ENCODE peak calls at places on chromosomes 12 and 14, in nine cellular contexts. S is CD4-positive, alpha-beta memory T cell; V is BE2C; U is activated naive CD4-positive, alpha-beta T cell; X is substantia nigra; M is AG10803; Z is NCI-H1417; W is RPMI8226; P is activated CD4-positive, alpha-beta T cell treated with anti-CD3 and anti-CD28 coated beads, Interleukin-2, amount 50 U/mL, for 48 hours. L is an unnamed sample.

GRCh38 chr14:102909911-102910310 is 12.6 kb upstream of the AMN start:
- DNase-seq in S (no peak), V (no peak), U (no peak), X (no peak), M (no peak), Z (no peak), W (no peak), P (no peak), L (no peak)

GRCh38 chr12:59904874-59905521 is 309.2 kb downstream of the SLC16A7 start:
- DNase-seq in S (no peak), V (no peak), U (no peak), X (no peak), M (peak; percentile 96), Z (no peak), W (no peak), P (no peak), L (no peak)

GRCh38 chr14:56160058-56160457 is 41.8 kb downstream of the PELI2 start:
- DNase-seq in S (no peak), V (no peak), U (no peak), X (no peak), M (peak; percentile 20), Z (no peak), W (no peak), P (no peak), L (no peak)

GRCh38 chr12:116559330-116560080 is at the start of gene MAP1LC3B2:
- DNase-seq in S (peak; percentile 91), V (no peak), U (no peak), X (peak; percentile 20), M (peak; percentile 88), Z (no peak), W (peak; percentile 95), P (peak; percentile 76), L (peak; percentile 38)

GRCh38 chr14:99166506-99166905 is 105.5 kb downstream of the BCL11B start:
- DNase-seq in S (no peak), V (no peak), U (no peak), X (no peak), M (no peak), Z (no peak), W (no peak), P (no peak), L (no peak)

GRCh38 chr12:93419388-93420034 is 22.2 kb downstream of the UBE2N start:
- DNase-seq in S (peak; percentile 52), V (no peak), U (no peak), X (no peak), M (peak; percentile 74), Z (peak; percentile 58), W (peak; percentile 36), P (no peak), L (peak; percentile 38)

GRCh38 chr12:65769880-65770279 is 54.4 kb upstream of the HMGA2 start:
- DNase-seq in S (no peak), V (no peak), U (no peak), X (no peak), M (no peak), Z (no peak), W (no peak), P (no peak), L (no peak)

GRCh38 chr14:76421662-76422061 is 45.7 kb downstream of the ESRRB start:
- DNase-seq in S (no peak), V (no peak), U (no peak), X (no peak), M (no peak), Z (no peak), W (no peak), P (no peak), L (peak; percentile 40)

GRCh38 chr12:132030367-132031038 is 80.8 kb downstream of the EP400 start:
- DNase-seq in S (no peak), V (no peak), U (no peak), X (no peak), M (peak; percentile 25), Z (no peak), W (no peak), P (no peak), L (no peak)

GRCh38 chr12:25387136-25388050 is 136.7 kb upstream of the KRAS start:
- DNase-seq in S (peak; percentile 86), V (peak; percentile 82), U (peak; percentile 36), X (peak; percentile 16), M (peak; percentile 88), Z (peak; percentile 94), W (peak; percentile 92), P (peak; percentile 78), L (peak; percentile 60)

GRCh38 chr12:88184196-88184595 is 42.1 kb downstream of the TMTC3 start:
- DNase-seq in S (no peak), V (no peak), U (no peak), X (no peak), M (no peak), Z (no peak), W (no peak), P (no peak), L (no peak)

GRCh38 chr12:98492580-98493140 is 22.7 kb upstream of the TMPO start:
- DNase-seq in S (no peak), V (no peak), U (no peak), X (no peak), M (no peak), Z (no peak), W (no peak), P (no peak), L (no peak)

GRCh38 chr12:109393437-109394345 is 46.0 kb downstream of the MYO1H start:
- DNase-seq in S (peak; percentile 50), V (peak; percentile 44), U (no peak), X (no peak), M (peak; percentile 61), Z (peak; percentile 80), W (peak; percentile 59), P (peak; percentile 44), L (peak; percentile 71)

GRCh38 chr14:51006781-51007211 is 62.5 kb upstream of the PYGL start:
- DNase-seq in S (no peak), V (peak; percentile 85), U (no peak), X (no peak), M (peak; percentile 90), Z (peak; percentile 37), W (no peak), P (no peak), L (no peak)

GRCh38 chr14:51962678-51963077 is 26.7 kb upstream of the RTRAF start:
- DNase-seq in S (no peak), V (no peak), U (no peak), X (no peak), M (peak; percentile 21), Z (peak; percentile 63), W (no peak), P (no peak), L (no peak)

GRCh38 chr14:102510616-102511520 is 1.3 kb upstream of the ANKRD9 start:
- DNase-seq in S (no peak), V (peak; percentile 69), U (no peak), X (no peak), M (no peak), Z (peak; percentile 42), W (no peak), P (peak; percentile 37), L (no peak)

GRCh38 chr14:95485222-95485819 is 31.1 kb downstream of the SYNE3 start:
- DNase-seq in S (no peak), V (no peak), U (no peak), X (no peak), M (no peak), Z (no peak), W (no peak), P (no peak), L (no peak)

GRCh38 chr12:27460471-27460978 is 14.0 kb downstream of the SMCO2 start:
- DNase-seq in S (no peak), V (no peak), U (no peak), X (no peak), M (no peak), Z (no peak), W (no peak), P (peak; percentile 44), L (no peak)

GRCh38 chr12:6376079-6376941 is 947 bp upstream of the SCNN1A start:
- DNase-seq in S (no peak), V (no peak), U (no peak), X (no peak), M (peak; percentile 68), Z (peak; percentile 51), W (no peak), P (peak; percentile 25), L (peak; percentile 30)

GRCh38 chr14:104827173-104828055 is 26.5 kb downstream of the ZBTB42 start:
- DNase-seq in S (peak; percentile 58), V (peak; percentile 84), U (peak; percentile 14), X (no peak), M (peak; percentile 24), Z (peak; percentile 77), W (peak; percentile 65), P (peak; percentile 64), L (peak; percentile 84)

GRCh38 chr12:62351326-62351725 is 91.1 kb downstream of the USP15 start:
- DNase-seq in S (no peak), V (no peak), U (no peak), X (no peak), M (no peak), Z (no peak), W (no peak), P (no peak), L (no peak)

GRCh38 chr12:91222746-91223145 is 40.1 kb upstream of the DCN start:
- DNase-seq in S (no peak), V (no peak), U (no peak), X (no peak), M (peak; percentile 66), Z (no peak), W (no peak), P (no peak), L (no peak)

GRCh38 chr14:33774866-33775519 is 175.9 kb downstream of the EGLN3 start:
- DNase-seq in S (no peak), V (no peak), U (no peak), X (no peak), M (no peak), Z (no peak), W (no peak), P (no peak), L (no peak)

GRCh38 chr12:27554003-27554402 is 30.0 kb downstream of the PPFIBP1 start:
- DNase-seq in S (no peak), V (no peak), U (no peak), X (no peak), M (no peak), Z (no peak), W (no peak), P (no peak), L (no peak)